ENCODE peak calls at places on chromosomes 5 and 9, in five cellular contexts. A, S, B, N and W are unnamed samples.

GRCh38 chr5:83177803-83178202 is 100.5 kb downstream of the XRCC4 start:
- DNase-seq in A (no peak), S (no peak), B (no peak), N (no peak), W (no peak)

GRCh38 chr5:173155912-173156311 is 11.6 kb downstream of the BNIP1 start:
- DNase-seq in N (peak; percentile 49), B (no peak), S (no peak), A (no peak), W (no peak)

GRCh38 chr9:115764649-115765048 is 388.9 kb upstream of the PAPPA start:
- DNase-seq in N (no peak), B (no peak), S (peak; percentile 18), A (no peak), W (peak; percentile 30)

GRCh38 chr5:160166069-160166972 is 47.1 kb upstream of the PWWP2A start:
- DNase-seq in S (no peak), N (no peak), A (no peak), B (no peak), W (no peak)

GRCh38 chr5:6715758-6716633 is 2.8 kb downstream of the TENT4A start:
- DNase-seq in S (no peak), N (no peak), B (no peak), A (peak; percentile 49), W (no peak)

GRCh38 chr9:3971391-3972082 is 328.3 kb downstream of the GLIS3 start:
- DNase-seq in A (peak; percentile 65), B (no peak), N (no peak), S (no peak), W (no peak)

GRCh38 chr5:73644385-73644963 is 18.5 kb downstream of the ARHGEF28 start:
- DNase-seq in B (no peak), N (no peak), A (no peak), S (no peak), W (no peak)

GRCh38 chr9:88949425-88949824 is 41.8 kb upstream of the S1PR3 start:
- DNase-seq in B (no peak), S (peak; percentile 84), N (peak; percentile 52), A (peak; percentile 38), W (peak; percentile 59)

GRCh38 chr5:151128817-151129216 is 28.8 kb downstream of the ANXA6 start:
- DNase-seq in S (no peak), B (no peak), N (no peak), A (no peak), W (no peak)
- H3K4me3 ChIP-seq in S (no peak overlapping the region), B (no peak overlapping the region), N (no peak overlapping the region), A (no peak overlapping the region), W (no peak overlapping the region)

DNA sequence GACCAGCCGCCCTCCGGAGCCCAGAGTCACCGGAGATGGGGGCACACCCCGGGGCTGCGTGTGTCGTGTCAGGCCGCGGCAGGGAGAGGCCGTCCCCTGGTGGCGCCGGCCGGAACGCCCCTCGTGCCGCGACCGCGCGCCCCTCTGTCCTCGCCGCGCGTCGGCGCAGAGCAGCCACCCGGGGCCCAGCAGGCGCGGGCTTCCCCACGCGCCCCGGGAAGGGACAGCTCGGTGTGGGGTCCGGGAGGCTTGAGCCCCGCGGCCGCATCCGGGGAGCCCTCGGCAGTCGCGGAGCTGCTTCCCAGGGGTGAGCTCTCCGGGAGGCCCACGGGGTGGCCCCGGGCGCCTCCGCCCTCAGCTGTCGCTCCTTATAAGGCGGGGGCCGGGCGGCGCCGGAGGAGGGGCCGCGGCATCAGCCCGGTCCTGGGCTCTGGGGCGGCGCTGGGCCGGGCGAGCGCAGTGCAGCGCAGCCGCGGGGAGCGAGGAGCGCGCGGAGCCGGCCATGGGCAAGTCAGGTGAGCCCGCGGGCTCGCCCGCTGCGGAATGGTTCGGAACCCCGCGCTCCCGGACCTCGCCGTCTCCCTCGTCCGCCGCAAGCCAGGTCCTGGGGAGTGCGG is at the start of gene GLIPR2:
- DNase-seq in A (peak; percentile 77), B (peak; percentile 98), S (peak; percentile 70), N (peak; percentile 65), W (peak; percentile 80)
- TF ChIP-seq CTCF in A (no peak), B (peak; percentile 46), S (no peak), N (peak; percentile 37), W (no peak)

GRCh38 chr9:136764301-136764891 is at the start of gene LCN15:
- DNase-seq in B (no peak), S (no peak), N (no peak), A (no peak), W (no peak)

GRCh38 chr9:136762915-136763648 is 1.2 kb downstream of the LCN15 start:
- DNase-seq in A (peak; percentile 37), B (peak; percentile 84), N (no peak), S (peak; percentile 8), W (peak; percentile 33)

GRCh38 chr9:136762221-136762691 is 2.1 kb downstream of the LCN15 start:
- DNase-seq in B (peak; percentile 33), N (no peak), A (no peak), S (no peak), W (no peak)

GRCh38 chr9:136765041-136765440 is 723 bp upstream of the LCN15 start:
- DNase-seq in N (no peak), B (no peak), S (no peak), A (no peak), W (no peak)

GRCh38 chr9:136763649-136764035 is 676 bp downstream of the LCN15 start:
- DNase-seq in B (no peak), S (no peak), N (no peak), A (no peak), W (no peak)
- H3K4me3 ChIP-seq in B (no peak overlapping the region), S (no peak overlapping the region), N (no peak overlapping the region), A (no peak overlapping the region), W (no peak overlapping the region)

DNA sequence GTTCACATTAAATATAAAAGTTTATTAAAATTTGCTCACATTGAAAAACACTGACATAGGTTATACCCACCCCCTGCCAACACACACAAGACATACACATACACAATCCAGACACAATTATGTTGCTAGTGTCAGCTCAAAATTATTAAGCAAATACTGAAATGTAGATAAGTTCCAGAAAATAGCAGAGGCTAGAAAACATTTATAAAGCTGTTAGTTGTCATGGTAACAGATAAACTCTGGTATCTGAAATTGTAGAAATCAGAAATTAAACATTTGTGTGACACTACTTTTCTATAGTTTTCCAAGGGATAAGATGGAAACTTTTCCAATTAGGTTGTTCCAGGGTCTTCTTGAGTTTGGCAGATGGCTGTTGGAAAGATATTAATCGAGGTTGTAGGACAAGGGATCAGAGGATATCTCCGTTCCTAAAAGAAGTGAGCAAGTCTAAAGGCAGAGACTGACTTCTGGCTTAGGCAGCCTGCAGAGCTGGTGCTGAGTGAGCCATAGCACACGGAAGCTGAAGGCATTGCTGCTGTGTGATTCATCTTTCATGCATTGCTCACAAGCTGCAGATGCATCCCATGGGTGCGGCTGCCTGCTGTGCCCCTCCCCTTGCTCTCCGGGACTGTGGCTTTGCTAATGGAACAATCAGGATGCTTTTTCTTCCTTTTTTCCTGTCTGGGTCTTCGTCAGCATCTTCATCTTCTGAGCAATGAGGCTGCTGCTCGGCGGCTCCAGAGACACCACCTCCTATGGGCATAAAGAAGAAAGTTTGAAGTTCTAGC is 341.5 kb downstream of the DIRAS2 start:
- DNase-seq in S (peak; percentile 83), N (peak; percentile 91), A (peak; percentile 42), B (no peak), W (peak; percentile 82)
- TF ChIP-seq CTCF in S (no peak), N (no peak), A (no peak), B (no peak), W (no peak)

DNA sequence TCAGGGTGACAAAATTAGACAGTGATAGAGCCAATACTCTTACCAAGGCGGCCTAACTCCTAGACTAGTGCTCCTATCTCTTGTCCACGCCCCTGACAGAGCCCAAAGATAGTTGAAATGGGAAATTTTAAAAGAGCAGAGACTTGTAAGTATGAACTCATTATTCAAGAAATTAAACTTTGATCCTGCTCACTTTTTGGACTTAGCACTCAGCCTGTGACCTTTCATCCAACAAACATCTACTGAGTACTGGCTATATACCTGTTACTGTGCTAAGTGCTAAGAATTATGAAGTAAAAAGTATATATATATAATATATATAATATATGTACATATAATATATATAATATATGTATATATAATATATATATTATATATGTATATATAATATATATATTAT is 1.2 kb downstream of the INVS start:
- DNase-seq in N (no peak), S (no peak), B (no peak), A (peak; percentile 13), W (no peak)
- H3K4me3 ChIP-seq in N (no peak overlapping the region), S (peak overlapping the region; percentile 75), B (peak overlapping the region; percentile 82), A (peak overlapping the region; percentile 99), W (peak overlapping the region; percentile 69)

DNA sequence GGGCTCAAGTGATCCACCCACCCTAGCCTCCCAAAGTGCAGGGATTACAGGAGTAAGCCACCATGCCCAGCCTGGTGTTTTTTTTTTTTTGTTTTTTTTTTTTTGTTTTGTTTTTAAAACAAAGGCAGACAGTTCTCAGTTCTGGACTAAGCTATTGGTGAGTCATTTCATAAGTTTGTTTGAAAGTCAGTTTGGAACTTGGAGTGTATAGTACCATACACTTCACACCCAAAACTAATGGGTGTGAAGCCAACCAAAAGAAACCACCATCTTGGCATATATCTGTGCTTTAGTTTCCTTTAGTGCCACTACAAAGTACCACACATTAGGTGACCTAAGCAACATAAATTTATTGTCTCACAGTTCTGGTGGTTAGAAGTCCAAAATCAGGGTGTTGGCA is 13.4 kb downstream of the MAST4 start:
- DNase-seq in N (no peak), A (no peak), B (no peak), S (no peak), W (no peak)
- TF ChIP-seq CTCF in N (no peak), A (no peak), B (no peak), S (no peak), W (no peak)